ENCODE peak calls at places on chromosomes 1 and 21, in seven cellular contexts. I, V, Q, R, L, C and K are unnamed samples.

GRCh38 chr1:162732566-162733335 is 57.8 kb upstream of the HSD17B7 start:
- DNase-seq in Q (no peak), I (no peak), L (no peak), R (no peak), V (no peak), C (no peak), K (no peak)

GRCh38 chr1:226116673-226117072 is 54.2 kb downstream of the H3-3A start:
- DNase-seq in V (no peak), Q (no peak), L (no peak), C (no peak), I (no peak), R (no peak), K (no peak)

GRCh38 chr21:17451364-17451869 is 61.4 kb upstream of the CXADR start:
- DNase-seq in C (peak; percentile 46), Q (no peak), L (peak; percentile 84), I (no peak), V (no peak), R (no peak), K (no peak)

GRCh38 chr21:45595574-45596295 is 47.8 kb upstream of the PCBP3 start:
- DNase-seq in L (no peak), I (no peak), V (no peak), C (no peak), Q (no peak), R (no peak), K (no peak)

GRCh38 chr1:114509596-114510234 is 1.3 kb downstream of the TRIM33 start:
- DNase-seq in I (no peak), Q (no peak), L (peak; percentile 4), R (no peak), V (no peak), C (no peak), K (no peak)

GRCh38 chr1:221708076-221708571 is 33.8 kb downstream of the DUSP10 start:
- DNase-seq in I (no peak), R (peak; percentile 76), C (no peak), L (peak; percentile 50), Q (no peak), V (peak; percentile 56), K (peak; percentile 57)

GRCh38 chr1:105608713-105609112 is 1447.8 kb upstream of the PRMT6 start:
- DNase-seq in L (peak; percentile 9), V (no peak), Q (no peak), I (no peak), C (peak; percentile 0), R (no peak), K (no peak)

GRCh38 chr1:47201179-47201578 is 11.3 kb upstream of the PDZK1IP1 start:
- DNase-seq in R (no peak), V (no peak), L (peak; percentile 29), I (no peak), C (no peak), Q (no peak), K (no peak)

GRCh38 chr1:26344147-26344920 is 9.6 kb downstream of the CRYBG2 start:
- DNase-seq in C (no peak), R (no peak), I (no peak), V (no peak), Q (no peak), L (no peak), K (no peak)

GRCh38 chr1:40939320-40940059 is 40.0 kb upstream of the CTPS1 start:
- DNase-seq in R (no peak), C (peak; percentile 69), V (no peak), L (peak; percentile 86), Q (no peak), I (no peak), K (no peak)

GRCh38 chr1:200960236-200960947 is 63.1 kb downstream of the KIF21B start:
- DNase-seq in V (no peak), C (no peak), Q (no peak), I (no peak), L (no peak), R (no peak), K (peak; percentile 8)

GRCh38 chr1:5966543-5967205 is 25.6 kb downstream of the NPHP4 start:
- DNase-seq in I (no peak), R (no peak), Q (no peak), V (no peak), C (no peak), L (no peak), K (no peak)

GRCh38 chr1:29793101-29793546 is 556.8 kb downstream of the PTPRU start:
- DNase-seq in I (peak; percentile 94), L (peak; percentile 74), C (peak; percentile 67), V (no peak), R (peak; percentile 10), Q (peak; percentile 91), K (peak; percentile 62)

GRCh38 chr1:1295154-1295923 is 12.4 kb downstream of the ACAP3 start:
- DNase-seq in L (no peak), I (no peak), C (no peak), Q (no peak), R (no peak), V (no peak), K (no peak)

GRCh38 chr21:31198575-31198974 is 145.5 kb downstream of the TIAM1 start:
- DNase-seq in V (no peak), Q (peak; percentile 66), R (peak; percentile 16), I (no peak), C (peak; percentile 36), L (peak; percentile 77), K (peak; percentile 38)

GRCh38 chr1:64826991-64827390 is 82.1 kb downstream of the RAVER2 start:
- DNase-seq in Q (no peak), L (peak; percentile 40), C (no peak), R (no peak), V (no peak), I (peak; percentile 70), K (no peak)

GRCh38 chr1:2382621-2383361 is 8.6 kb downstream of the MORN1 start:
- DNase-seq in Q (peak; percentile 54), V (no peak), R (no peak), C (peak; percentile 52), I (no peak), L (peak; percentile 47), K (peak; percentile 65)

GRCh38 chr1:80722611-80723010 is 1078.1 kb upstream of the ADGRL2 start:
- DNase-seq in V (no peak), I (no peak), L (no peak), C (no peak), R (no peak), Q (no peak), K (no peak)

GRCh38 chr1:168396940-168397680 is 116.4 kb downstream of the TBX19 start:
- DNase-seq in R (no peak), V (no peak), C (no peak), Q (no peak), I (no peak), L (no peak), K (no peak)

GRCh38 chr1:53592521-53592982 is 133.4 kb downstream of the DMRTB1 start:
- DNase-seq in V (no peak), Q (no peak), C (peak; percentile 10), R (no peak), I (no peak), L (peak; percentile 13), K (no peak)

GRCh38 chr1:43653339-43653738 is 3.4 kb downstream of the KDM4A start:
- DNase-seq in C (peak; percentile 61), I (no peak), V (no peak), R (no peak), L (peak; percentile 42), Q (no peak), K (no peak)

GRCh38 chr1:34781844-34782391 is 904 bp downstream of the GJB3 start:
- DNase-seq in R (no peak), Q (no peak), C (no peak), V (no peak), I (no peak), L (no peak), K (no peak)
- TF ChIP-seq CTCF in R (no peak), Q (no peak), C (no peak), V (no peak), I (no peak), L (no peak), K (no peak)

DNA sequence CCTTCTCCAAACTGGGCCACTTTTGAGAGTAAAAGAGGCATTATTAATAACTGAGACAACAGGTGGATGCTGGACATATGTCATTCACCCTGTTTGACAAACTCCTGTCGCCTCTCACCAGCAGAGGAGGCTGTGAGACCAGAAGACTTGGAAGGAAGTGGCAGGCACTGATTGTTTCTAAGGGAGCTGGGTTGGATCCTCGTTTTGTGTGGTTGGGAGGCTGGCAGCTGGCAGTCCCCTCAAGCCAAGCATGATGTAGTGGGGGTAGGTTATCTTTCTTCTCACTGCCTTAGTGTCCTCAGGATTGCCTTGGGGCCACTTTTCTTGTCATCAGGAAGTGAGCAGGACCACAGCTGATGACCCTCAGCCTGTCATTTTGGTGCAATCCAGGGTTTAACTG is 86.5 kb upstream of the KCNJ15 start:
- DNase-seq in C (peak; percentile 57), Q (no peak), L (peak; percentile 59), R (no peak), I (no peak), V (no peak), K (peak; percentile 20)
- TF ChIP-seq CTCF in C (peak; percentile 21), Q (peak; percentile 43), L (peak; percentile 65), R (peak; percentile 51), I (no peak), V (no peak), K (peak; percentile 29)

GRCh38 chr1:223006794-223007193 is 136.3 kb downstream of the TLR5 start:
- DNase-seq in Q (no peak), V (no peak), R (no peak), I (no peak), L (no peak), C (no peak), K (no peak)

GRCh38 chr1:223000549-223001135 is 142.4 kb downstream of the TLR5 start:
- DNase-seq in L (no peak), Q (no peak), C (peak; percentile 5), R (no peak), V (no peak), I (no peak), K (no peak)

GRCh38 chr1:223007250-223007649 is 135.8 kb downstream of the TLR5 start:
- DNase-seq in I (no peak), L (no peak), V (no peak), R (no peak), C (no peak), Q (no peak), K (no peak)

GRCh38 chr1:223003549-223003948 is 139.5 kb downstream of the TLR5 start:
- DNase-seq in I (no peak), C (no peak), R (no peak), Q (no peak), V (no peak), L (no peak), K (no peak)

GRCh38 chr1:223001653-223002634 is 141.1 kb downstream of the TLR5 start:
- DNase-seq in I (no peak), L (peak; percentile 64), V (no peak), Q (no peak), C (peak; percentile 9), R (no peak), K (no peak)
- TF ChIP-seq CTCF in I (peak; percentile 32), L (peak; percentile 42), V (no peak), Q (peak; percentile 35), C (peak; percentile 16), R (no peak), K (no peak)

DNA sequence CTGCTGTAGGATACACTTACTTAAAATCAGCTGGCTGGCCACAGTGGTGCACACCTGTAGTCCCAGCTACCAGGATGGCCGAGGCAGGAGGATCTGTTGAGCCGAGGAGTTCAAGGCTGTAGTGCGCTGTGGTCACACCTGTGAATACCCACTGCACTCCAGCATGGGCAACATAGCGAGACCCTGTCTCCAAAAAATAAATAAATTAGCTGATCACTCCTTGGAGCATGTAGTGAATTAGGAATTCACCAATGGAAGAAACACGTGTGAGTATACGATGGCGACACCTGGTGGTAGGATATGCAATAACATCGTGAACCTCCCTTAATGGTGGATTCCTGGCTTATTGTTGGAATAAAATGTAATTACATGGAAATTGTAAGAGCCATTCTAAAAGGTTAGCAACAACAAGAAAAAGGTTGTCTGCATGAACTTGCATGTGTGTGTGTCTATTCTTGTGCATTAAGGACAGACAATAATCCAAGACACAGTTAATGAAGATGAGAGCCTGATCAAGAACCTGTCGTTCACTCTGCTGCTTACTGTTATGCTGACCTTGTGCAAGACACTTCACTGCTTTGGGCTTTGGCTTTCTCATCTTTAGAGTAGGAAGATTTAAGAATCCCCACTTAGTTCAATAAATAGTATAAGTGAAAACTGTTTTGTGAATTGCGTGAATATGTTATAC is 38.6 kb upstream of the COX20 start:
- DNase-seq in R (no peak), V (peak; percentile 58), I (no peak), L (peak; percentile 79), Q (peak; percentile 73), C (peak; percentile 67), K (peak; percentile 50)
- TF ChIP-seq CTCF in R (peak; percentile 77), V (peak; percentile 98), I (peak; percentile 87), L (peak; percentile 70), Q (peak; percentile 76), C (peak; percentile 89), K (peak; percentile 63)